ENCODE peak calls at places on chromosome 20, in five cellular contexts. P is colonic mucosa, Y is progenitor cell of endocrine pancreas, K is tibial nerve, Q is Peyer's patch. U is an unnamed sample.

GRCh38 chr20:33370296-33370695 is 31.0 kb downstream of the CDK5RAP1 start:
- DNase-seq in Y (no peak), K (no peak), P (peak), Q (peak), U (no peak)

GRCh38 chr20:45983279-45983743 is 11.3 kb upstream of the ZNF335 start:
- DNase-seq in P (no peak), K (no peak), Y (no peak), Q (no peak), U (no peak)

GRCh38 chr20:21548390-21549035 is 34.6 kb upstream of the NKX2-2 start:
- DNase-seq in Y (no peak), P (no peak), K (no peak), Q (no peak), U (no peak)

GRCh38 chr20:23078994-23079364 is 7.1 kb downstream of the CD93 start:
- DNase-seq in Q (no peak), K (no peak), Y (no peak), P (no peak), U (peak)

GRCh38 chr20:50320910-50321796 is 130.5 kb downstream of the CEBPB start:
- DNase-seq in Y (peak), Q (peak), P (peak), K (peak), U (peak)

GRCh38 chr20:50587291-50587961 is 77.2 kb downstream of the PTPN1 start:
- DNase-seq in P (no peak), K (no peak), Y (no peak), Q (no peak), U (no peak)

GRCh38 chr20:44990425-44990824 is 24.1 kb downstream of the STK4 start:
- DNase-seq in Y (no peak), K (no peak), Q (no peak), P (no peak), U (no peak)

GRCh38 chr20:36085686-36086267 is 68.8 kb upstream of the EPB41L1 start:
- DNase-seq in K (no peak), P (peak), Q (peak), Y (no peak), U (no peak)

GRCh38 chr20:17860306-17861197 is 108.0 kb downstream of the SNX5 start:
- DNase-seq in K (no peak), Y (no peak), Q (no peak), P (no peak), U (no peak)

GRCh38 chr20:51221791-51222408 is 199.0 kb upstream of the KCNG1 start:
- DNase-seq in Y (no peak), P (peak), Q (peak), K (no peak), U (peak)

DNA sequence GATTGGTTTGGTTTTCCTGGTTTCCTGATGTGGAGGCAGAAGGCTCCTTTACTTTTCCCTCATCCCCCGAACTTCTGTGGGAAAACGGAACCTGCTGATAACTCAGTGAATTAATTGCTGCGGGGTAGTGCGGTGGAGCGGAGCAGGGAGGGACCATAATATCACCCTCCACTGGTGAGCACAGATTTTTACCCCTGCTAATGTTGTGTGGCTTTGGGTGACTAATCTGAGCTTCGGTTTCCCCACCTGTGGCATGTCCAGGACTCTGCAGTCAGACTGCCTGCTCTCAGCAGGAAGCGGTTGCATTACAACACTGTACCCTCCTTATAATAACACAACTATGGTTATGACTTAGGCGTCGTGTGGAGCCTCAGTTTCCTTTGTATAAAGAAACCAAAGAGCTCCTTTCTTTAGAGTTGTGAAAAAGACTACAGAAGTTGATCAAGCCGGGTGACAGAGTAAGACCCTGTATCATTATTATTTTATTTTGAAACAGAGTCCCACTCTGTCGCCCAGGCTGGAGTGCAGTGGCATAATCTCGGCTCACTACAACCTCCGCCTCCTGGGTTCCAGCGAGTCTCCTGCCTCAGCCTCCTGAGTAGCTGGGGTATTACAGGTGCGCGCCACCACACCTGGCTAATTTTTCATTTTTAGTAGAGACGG is 2.2 kb upstream of the ID1 start:
- DNase-seq in Y (no peak), P (no peak), K (no peak), Q (peak), U (no peak)
- TF ChIP-seq CTCF in Y (no peak), P (no peak), K (no peak), Q (no peak), U (no peak)

GRCh38 chr20:60363698-60364097 is 405.5 kb downstream of the CDH26 start:
- DNase-seq in P (no peak), K (no peak), Q (no peak), Y (no peak), U (no peak)

GRCh38 chr20:60361761-60362410 is 403.7 kb downstream of the CDH26 start:
- DNase-seq in P (no peak), Y (no peak), K (no peak), Q (no peak), U (no peak)

GRCh38 chr20:60362531-60362930 is 404.3 kb downstream of the CDH26 start:
- DNase-seq in P (no peak), Y (no peak), K (no peak), Q (no peak), U (no peak)

GRCh38 chr20:60365882-60366281 is 407.7 kb downstream of the CDH26 start:
- DNase-seq in Y (no peak), K (no peak), Q (no peak), P (no peak), U (no peak)

DNA sequence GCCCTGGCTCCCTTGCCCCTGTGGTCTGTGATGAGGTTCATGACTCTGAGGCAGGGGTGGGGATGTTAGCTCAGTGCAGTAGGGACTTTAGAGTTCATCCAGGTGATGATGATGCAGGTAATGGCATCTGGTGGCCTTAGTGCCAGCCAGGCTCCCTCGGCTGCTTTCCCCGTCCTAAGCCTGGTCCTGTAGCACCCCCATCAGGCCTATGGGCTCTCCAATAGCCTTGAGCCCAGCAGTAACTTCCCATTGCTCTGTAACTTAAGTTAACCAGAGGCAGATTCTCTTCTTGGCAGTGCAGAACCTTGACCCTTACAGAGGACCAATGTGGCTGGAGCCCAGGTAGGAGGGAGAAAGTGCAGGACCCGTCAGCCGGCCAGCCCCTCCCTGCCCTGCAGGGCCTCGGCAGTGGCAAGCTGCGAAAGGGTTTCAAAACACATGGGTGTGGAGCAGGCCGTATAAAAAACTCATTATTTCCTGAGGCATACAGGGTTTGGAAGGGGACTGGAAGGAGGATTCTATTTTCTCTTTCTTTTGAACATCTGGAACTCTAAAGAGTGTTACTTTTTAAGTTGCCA is 406.9 kb downstream of the CDH26 start:
- DNase-seq in P (no peak), K (no peak), Y (no peak), Q (no peak), U (no peak)
- TF ChIP-seq CTCF in P (no peak), K (no peak), Y (peak), Q (no peak), U (no peak)

DNA sequence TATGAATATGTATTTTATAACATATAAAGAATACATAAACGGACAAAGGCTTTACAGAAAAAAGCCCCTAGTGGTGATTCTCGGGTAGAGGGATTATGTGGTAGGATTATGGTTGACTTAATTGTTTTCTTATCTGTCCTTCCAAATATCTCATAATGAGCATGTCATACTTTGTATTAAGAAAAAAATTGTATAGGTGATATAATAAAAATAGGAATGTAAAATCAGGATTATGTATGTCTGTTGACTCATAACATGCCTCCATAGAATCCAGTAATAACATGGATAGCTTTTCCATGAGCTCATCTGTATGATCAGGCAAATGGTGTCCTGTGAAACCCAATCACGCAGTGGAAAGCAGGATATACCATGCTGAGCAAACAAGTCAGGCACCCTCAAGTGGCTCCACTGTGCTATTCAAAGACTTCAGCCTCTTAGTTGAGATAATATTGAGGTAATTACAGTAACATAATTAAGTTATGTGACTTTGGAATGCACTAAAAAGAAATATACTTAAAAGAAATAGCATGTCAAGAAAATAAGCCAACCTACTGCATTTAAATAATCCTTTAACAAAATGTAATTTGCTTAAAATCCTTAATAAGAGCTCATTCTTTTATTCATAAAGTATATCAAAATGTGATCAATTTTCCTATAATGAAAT is 39.6 kb upstream of the PRELID3B start:
- DNase-seq in P (no peak), Y (no peak), Q (no peak), K (no peak), U (no peak)
- TF ChIP-seq CTCF in P (peak), Y (peak), Q (peak), K (no peak), U (peak)

DNA sequence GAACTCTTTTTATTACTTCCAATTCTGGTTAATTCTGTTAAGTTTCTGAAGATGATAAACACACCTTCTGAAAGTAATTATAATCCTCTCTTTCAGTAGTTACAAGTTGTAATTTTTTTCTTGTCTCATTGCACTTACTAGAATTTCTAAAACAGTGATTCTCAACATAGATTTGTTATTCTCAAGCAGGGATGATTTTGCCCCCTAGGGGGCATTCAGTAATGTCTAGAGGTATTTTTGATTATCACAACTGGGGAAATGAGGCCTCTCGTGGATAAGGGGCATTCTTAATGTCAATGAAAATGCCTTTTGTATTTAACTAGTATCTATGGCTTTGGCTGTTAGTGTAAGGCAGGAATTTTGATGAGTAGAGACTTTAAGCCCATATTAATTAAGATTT is 39.4 kb upstream of the MAFB start:
- DNase-seq in K (no peak), Q (no peak), Y (no peak), P (no peak), U (no peak)
- TF ChIP-seq CTCF in K (no peak), Q (no peak), Y (peak), P (no peak), U (no peak)

DNA sequence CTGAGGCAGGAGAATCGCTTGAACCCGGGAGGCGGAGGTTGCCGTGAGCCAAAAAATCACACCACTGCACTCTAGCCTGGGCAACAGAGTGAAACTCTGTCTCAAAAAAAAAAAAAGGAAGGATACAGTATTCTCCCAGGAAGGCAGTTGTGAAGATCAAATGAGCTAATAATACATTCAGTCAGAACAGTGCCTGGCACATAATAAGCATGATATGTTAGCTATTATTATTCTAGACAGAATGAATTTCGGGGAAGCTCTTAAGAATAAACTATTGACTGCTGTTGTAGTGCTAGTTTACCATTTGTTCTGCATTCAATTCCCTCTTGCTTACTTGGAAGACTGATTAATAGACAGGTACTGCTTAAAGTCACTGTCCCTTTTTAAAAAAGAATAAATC is 40.6 kb downstream of the NDUFAF5 start:
- DNase-seq in K (no peak), P (no peak), Q (no peak), Y (no peak), U (no peak)
- TF ChIP-seq CTCF in K (no peak), P (no peak), Q (no peak), Y (no peak), U (no peak)

DNA sequence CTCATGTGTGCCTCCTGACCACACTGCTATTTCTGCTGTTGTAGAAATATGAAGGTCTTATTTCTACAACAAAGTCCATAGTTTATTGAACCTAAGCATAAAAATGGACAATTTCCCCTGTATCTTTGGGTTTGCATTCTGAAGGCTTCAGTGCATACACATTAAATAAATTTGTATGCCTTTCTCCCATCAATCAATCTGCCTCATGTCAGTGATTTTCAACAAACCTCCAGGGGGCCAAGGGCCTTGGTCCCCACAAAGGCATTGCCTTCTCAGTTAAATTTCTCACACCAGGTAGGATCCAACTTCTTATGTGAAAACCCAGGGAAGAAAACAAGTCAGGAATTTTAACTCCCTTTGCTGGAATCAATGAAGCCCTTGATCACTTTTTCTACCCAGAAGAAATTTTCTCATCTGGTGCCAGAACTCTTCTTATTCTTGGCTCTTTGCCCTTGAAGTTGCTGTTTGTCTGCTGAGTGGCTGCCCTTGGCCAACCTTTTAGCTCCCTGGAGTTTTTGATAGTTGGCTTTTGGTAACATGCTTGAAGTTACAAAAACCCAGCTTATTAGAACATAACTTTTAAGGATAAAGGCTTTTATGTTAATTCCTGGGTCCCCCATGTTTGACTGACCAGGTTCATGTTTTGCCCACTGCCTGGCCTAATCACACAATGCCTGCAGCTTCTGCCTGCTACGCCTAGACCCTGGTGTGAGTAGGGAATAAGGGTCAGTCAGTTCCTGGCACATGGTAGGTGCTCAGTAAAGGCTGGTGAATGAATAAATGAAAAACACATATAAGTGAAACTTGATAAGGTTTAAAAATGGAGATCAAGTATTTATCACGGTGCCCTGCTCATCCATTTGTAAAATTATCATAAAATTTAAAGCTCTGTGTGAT is 37.0 kb downstream of the SHLD1 start:
- DNase-seq in P (no peak), K (peak), Y (no peak), Q (no peak), U (no peak)
- TF ChIP-seq CTCF in P (no peak), K (no peak), Y (no peak), Q (no peak), U (no peak)

GRCh38 chr20:38340693-38341092 is 5.6 kb upstream of the LBP start:
- DNase-seq in K (no peak), Q (no peak), Y (no peak), P (no peak), U (no peak)
- TF ChIP-seq CTCF in K (no peak), Q (no peak), Y (no peak), P (no peak), U (no peak)